ENCODE peak calls at places on chromosomes 13 and 19, in nine cellular contexts. O is stimulated activated CD4-positive, alpha-beta T cell treated with anti-CD3 and anti-CD28 coated beads, Interleukin-1b, Interleukin-23, amount 100 ng/mL, for 24 hours; W is substantia nigra; Z is Calu3; R is stimulated activated CD8-positive, alpha-beta memory T cell treated with anti-CD3 and anti-CD28 coated beads, Interleukin-4, amount 100 ng/mL, for 1 hour; H is naive B cell; J is transverse colon; E is Kasumi-1; N is HFF-Myc. A is an unnamed sample.
A peak's percentile ranks its signal among the peaks of the same experiment; 100 is the strongest.

GRCh38 chr19:47056416-47056815 is 8.0 kb upstream of the TMEM160 start:
- DNase-seq in O (no peak), W (no peak), Z (no peak), R (no peak), H (no peak), J (no peak), E (no peak), N (no peak), A (no peak)

GRCh38 chr13:110425444-110425780 is 118.3 kb downstream of the COL4A2 start:
- DNase-seq in O (no peak), W (no peak), Z (no peak), R (no peak), H (no peak), J (no peak), E (no peak), N (peak; percentile 90), A (no peak)

GRCh38 chr19:1863308-1863637 is at the start of gene KLF16:
- DNase-seq in O (no peak), W (no peak), Z (no peak), R (no peak), H (no peak), J (no peak), E (no peak), N (no peak), A (no peak)

GRCh38 chr13:32309812-32310706 is 5.1 kb downstream of the ZAR1L start:
- DNase-seq in O (no peak), W (no peak), Z (peak; percentile 21), R (no peak), H (peak; percentile 49), J (peak; percentile 12), E (peak; percentile 27), N (no peak), A (peak; percentile 45)

GRCh38 chr13:97212540-97213146 is 9.5 kb upstream of the MBNL2 start:
- DNase-seq in O (no peak), W (peak; percentile 19), Z (no peak), R (no peak), H (no peak), J (peak; percentile 36), E (peak; percentile 4), N (no peak), A (no peak)

GRCh38 chr13:94351292-94352000 is 128.0 kb downstream of the DCT start:
- DNase-seq in O (no peak), W (no peak), Z (no peak), R (no peak), H (no peak), J (no peak), E (peak; percentile 50), N (no peak), A (no peak)

GRCh38 chr19:1705367-1705766 is 47.9 kb upstream of the ONECUT3 start:
- DNase-seq in O (no peak), W (no peak), Z (no peak), R (no peak), H (no peak), J (no peak), E (no peak), N (no peak), A (no peak)

GRCh38 chr19:19679176-19680073 is 10.8 kb downstream of the ZNF101 start:
- DNase-seq in O (no peak), W (no peak), Z (no peak), R (no peak), H (no peak), J (no peak), E (no peak), N (no peak), A (no peak)

GRCh38 chr13:113421673-113422270 is 31.5 kb downstream of the ADPRHL1 start:
- DNase-seq in O (no peak), W (no peak), Z (no peak), R (no peak), H (no peak), J (no peak), E (no peak), N (no peak), A (no peak)

GRCh38 chr19:37763488-37763887 is 15.9 kb downstream of the ZNF573 start:
- DNase-seq in O (no peak), W (no peak), Z (no peak), R (no peak), H (no peak), J (no peak), E (no peak), N (no peak), A (no peak)

GRCh38 chr13:31234729-31235128 is 35.0 kb downstream of the B3GLCT start:
- DNase-seq in O (no peak), W (no peak), Z (no peak), R (no peak), H (no peak), J (no peak), E (peak; percentile 2), N (no peak), A (no peak)

GRCh38 chr13:52067237-52067636 is 42.7 kb downstream of the UTP14C start:
- DNase-seq in O (no peak), W (no peak), Z (no peak), R (no peak), H (no peak), J (no peak), E (no peak), N (no peak), A (no peak)

GRCh38 chr19:13692096-13692495 is 72.2 kb upstream of the MRI1 start:
- DNase-seq in O (no peak), W (peak; percentile 42), Z (peak; percentile 14), R (no peak), H (no peak), J (no peak), E (no peak), N (no peak), A (no peak)

GRCh38 chr13:113762538-113762937 is 3.5 kb downstream of the TMEM255B start:
- DNase-seq in O (no peak), W (no peak), Z (no peak), R (no peak), H (no peak), J (no peak), E (no peak), N (no peak), A (no peak)

GRCh38 chr13:48334534-48335127 is 31.1 kb downstream of the RB1 start:
- DNase-seq in O (no peak), W (no peak), Z (no peak), R (no peak), H (peak; percentile 32), J (no peak), E (peak; percentile 84), N (no peak), A (no peak)

GRCh38 chr19:51063664-51064063 is 1.2 kb downstream of the KLK13 start:
- DNase-seq in O (no peak), W (no peak), Z (no peak), R (no peak), H (no peak), J (no peak), E (no peak), N (no peak), A (no peak)

GRCh38 chr19:35377656-35378055 is 6.8 kb downstream of the GPR42 start:
- DNase-seq in O (no peak), W (no peak), Z (no peak), R (no peak), H (no peak), J (no peak), E (no peak), N (no peak), A (no peak)

GRCh38 chr19:52527954-52528326 is 472 bp downstream of the ZNF808 start:
- DNase-seq in O (no peak), W (peak; percentile 20), Z (no peak), R (no peak), H (no peak), J (peak; percentile 10), E (peak; percentile 22), N (no peak), A (peak; percentile 1)

GRCh38 chr13:30364133-30364532 is 56.8 kb upstream of the KATNAL1 start:
- DNase-seq in O (no peak), W (no peak), Z (no peak), R (no peak), H (no peak), J (no peak), E (no peak), N (no peak), A (no peak)

GRCh38 chr13:75417006-75417384 is 65.0 kb downstream of the TBC1D4 start:
- DNase-seq in O (no peak), W (no peak), Z (no peak), R (no peak), H (no peak), J (no peak), E (no peak), N (no peak), A (peak; percentile 4)

GRCh38 chr13:23703241-23703640 is 133.0 kb downstream of the TNFRSF19 start:
- DNase-seq in O (no peak), W (no peak), Z (peak; percentile 12), R (no peak), H (no peak), J (no peak), E (no peak), N (no peak), A (no peak)

GRCh38 chr19:47514151-47514868 is 553 bp downstream of the NAPA start:
- DNase-seq in O (no peak), W (no peak), Z (no peak), R (no peak), H (no peak), J (peak; percentile 22), E (no peak), N (no peak), A (no peak)

GRCh38 chr19:21848706-21849105 is 12.7 kb upstream of the ZNF43 start:
- DNase-seq in O (no peak), W (no peak), Z (no peak), R (no peak), H (no peak), J (no peak), E (no peak), N (no peak), A (no peak)

GRCh38 chr13:113184568-113185440 is 23.7 kb downstream of the PCID2 start:
- DNase-seq in O (no peak), W (no peak), Z (no peak), R (no peak), H (no peak), J (no peak), E (no peak), N (no peak), A (no peak)

GRCh38 chr19:45153339-45154063 is 7.3 kb downstream of the NKPD1 start:
- DNase-seq in O (no peak), W (peak; percentile 40), Z (no peak), R (no peak), H (peak; percentile 19), J (peak; percentile 36), E (peak; percentile 28), N (no peak), A (no peak)

GRCh38 chr19:46373573-46374359 is 26.9 kb downstream of the PPP5C start:
- DNase-seq in O (no peak), W (no peak), Z (peak; percentile 99), R (no peak), H (no peak), J (peak; percentile 94), E (no peak), N (no peak), A (no peak)

GRCh38 chr19:4984448-4984990 is 15.6 kb downstream of the KDM4B start:
- DNase-seq in O (no peak), W (no peak), Z (no peak), R (no peak), H (no peak), J (no peak), E (no peak), N (no peak), A (no peak)

GRCh38 chr13:74144269-74144668 is 10.1 kb upstream of the KLF12 start:
- DNase-seq in O (no peak), W (no peak), Z (no peak), R (no peak), H (no peak), J (no peak), E (no peak), N (no peak), A (no peak)

GRCh38 chr13:74883834-74884233 is 598.1 kb downstream of the TBC1D4 start:
- DNase-seq in O (no peak), W (no peak), Z (no peak), R (no peak), H (no peak), J (no peak), E (peak; percentile 38), N (no peak), A (no peak)

GRCh38 chr19:5891938-5892771 is 11.4 kb downstream of the NDUFA11 start:
- DNase-seq in O (no peak), W (peak; percentile 1), Z (peak; percentile 62), R (no peak), H (no peak), J (peak; percentile 58), E (no peak), N (no peak), A (peak; percentile 16)

GRCh38 chr13:51623473-51623872 is 39.2 kb downstream of the WDFY2 start:
- DNase-seq in O (no peak), W (no peak), Z (no peak), R (no peak), H (no peak), J (no peak), E (no peak), N (peak; percentile 69), A (no peak)

A was measured in HL-60.